ENCODE peak calls at places on chromosome 2, in five cellular contexts. V, G, D, C and O are unnamed samples.

GRCh38 chr2:78979380-78980238 is 45.9 kb upstream of the REG3G start:
- DNase-seq in G (no peak), V (peak), D (peak), C (peak), O (no peak)

GRCh38 chr2:104215269-104216161 is 638.4 kb upstream of the POU3F3 start:
- DNase-seq in G (no peak), C (no peak), V (no peak), D (no peak), O (no peak)

GRCh38 chr2:121736140-121736461 is 574 bp downstream of the NIFK start:
- DNase-seq in C (no peak), G (no peak), V (no peak), D (peak), O (peak)

GRCh38 chr2:192026064-192026715 is 168.5 kb downstream of the TMEFF2 start:
- DNase-seq in D (no peak), G (no peak), C (no peak), V (no peak), O (peak)

GRCh38 chr2:10439185-10439879 is 8.8 kb downstream of the ODC1 start:
- DNase-seq in V (no peak), G (no peak), D (peak), C (no peak), O (no peak)

GRCh38 chr2:102698369-102699111 is 63.3 kb upstream of the TMEM182 start:
- DNase-seq in C (no peak), G (no peak), D (peak), V (no peak), O (peak)

GRCh38 chr2:95047629-95048510 is 22.4 kb downstream of the MAL start:
- DNase-seq in G (no peak), C (no peak), V (no peak), D (no peak), O (no peak)

GRCh38 chr2:233201271-233202013 is 50.0 kb upstream of the ATG16L1 start:
- DNase-seq in V (no peak), C (no peak), D (no peak), G (no peak), O (no peak)

GRCh38 chr2:194545978-194546377 is 1111.0 kb upstream of the SLC39A10 start:
- DNase-seq in C (no peak), D (no peak), V (peak), G (no peak), O (peak)

GRCh38 chr2:218005028-218005427 is 2.2 kb upstream of the TNS1 start:
- DNase-seq in V (no peak), G (no peak), C (no peak), D (no peak), O (no peak)

GRCh38 chr2:51795248-51795888 is 763.4 kb upstream of the NRXN1 start:
- DNase-seq in G (no peak), D (no peak), V (peak), C (no peak), O (no peak)

GRCh38 chr2:42059261-42059898 is 11.6 kb downstream of the PKDCC start:
- DNase-seq in V (no peak), D (no peak), C (no peak), G (no peak), O (no peak)

GRCh38 chr2:20232837-20233207 is 7.9 kb upstream of the SDC1 start:
- DNase-seq in V (no peak), D (no peak), C (no peak), G (no peak), O (no peak)

GRCh38 chr2:160679686-160680085 is 186.1 kb upstream of the RBMS1 start:
- DNase-seq in C (no peak), V (no peak), D (no peak), G (no peak), O (no peak)

GRCh38 chr2:33090553-33091134 is 143.9 kb downstream of the LTBP1 start:
- DNase-seq in G (no peak), V (no peak), D (no peak), C (no peak), O (no peak)

GRCh38 chr2:46298522-46299351 is 1.5 kb downstream of the EPAS1 start:
- DNase-seq in G (peak), C (peak), V (peak), D (peak), O (peak)

GRCh38 chr2:223008936-223009335 is 43.1 kb upstream of the KCNE4 start:
- DNase-seq in C (no peak), V (no peak), G (no peak), D (no peak), O (no peak)

GRCh38 chr2:68487773-68488355 is 20.5 kb downstream of the APLF start:
- DNase-seq in C (peak), V (peak), D (peak), G (no peak), O (peak)